ENCODE peak calls at places on chromosome 1, in six cellular contexts. One of them, this sample, is unnamed. For H3K27me3, the result is how much of the 10 kb centered on the place peaks cover.

GRCh38 chr1:14363191-14363590 is 235.3 kb upstream of the KAZN start:
- DNase-seq in fibroblast of lung: no peak
- DNase-seq in lower lobe of right lung: no peak
- DNase-seq in kidney epithelial cell: no peak
- DNase-seq in BJ: no peak
- DNase-seq in GM23338: no peak
- DNase-seq in this sample: no peak

GRCh38 chr1:96409689-96410088 is 311.9 kb upstream of the PTBP2 start:
- DNase-seq in fibroblast of lung: no peak
- DNase-seq in lower lobe of right lung: no peak
- DNase-seq in kidney epithelial cell: no peak
- DNase-seq in BJ: no peak
- DNase-seq in GM23338: no peak
- DNase-seq in this sample: no peak

GRCh38 chr1:222592171-222592570 is 2.4 kb upstream of the TAF1A start:
- DNase-seq in fibroblast of lung: no peak
- DNase-seq in lower lobe of right lung: no peak
- DNase-seq in kidney epithelial cell: peak
- DNase-seq in BJ: no peak
- DNase-seq in GM23338: no peak
- DNase-seq in this sample: no peak

GRCh38 chr1:33292726-33293340 is 28.1 kb downstream of the A3GALT2 start:
- DNase-seq in fibroblast of lung: no peak
- DNase-seq in lower lobe of right lung: no peak
- DNase-seq in kidney epithelial cell: no peak
- DNase-seq in BJ: no peak
- DNase-seq in GM23338: no peak
- DNase-seq in this sample: no peak

GRCh38 chr1:218671573-218671972 is 326.4 kb downstream of the TGFB2 start:
- DNase-seq in fibroblast of lung: peak
- DNase-seq in lower lobe of right lung: no peak
- DNase-seq in kidney epithelial cell: no peak
- DNase-seq in BJ: no peak
- DNase-seq in GM23338: no peak
- DNase-seq in this sample: no peak

GRCh38 chr1:55010194-55010886 is 11.6 kb downstream of the BSND start:
- DNase-seq in fibroblast of lung: no peak
- DNase-seq in lower lobe of right lung: no peak
- DNase-seq in kidney epithelial cell: no peak
- DNase-seq in BJ: no peak
- DNase-seq in GM23338: no peak
- DNase-seq in this sample: no peak

GRCh38 chr1:160675641-160676410 is 29.0 kb upstream of the SLAMF1 start:
- DNase-seq in fibroblast of lung: peak
- DNase-seq in lower lobe of right lung: peak
- DNase-seq in kidney epithelial cell: peak
- DNase-seq in BJ: no peak
- DNase-seq in GM23338: peak
- DNase-seq in this sample: peak

GRCh38 chr1:24892188-24893153 is 37.6 kb downstream of the RUNX3 start:
- DNase-seq in fibroblast of lung: no peak
- DNase-seq in lower lobe of right lung: no peak
- DNase-seq in kidney epithelial cell: no peak
- DNase-seq in BJ: no peak
- DNase-seq in GM23338: no peak
- DNase-seq in this sample: no peak

GRCh38 chr1:157994704-157995540 is 1.5 kb downstream of the KIRREL1 start:
- DNase-seq in fibroblast of lung: peak
- DNase-seq in lower lobe of right lung: no peak
- DNase-seq in kidney epithelial cell: no peak
- DNase-seq in BJ: no peak
- DNase-seq in GM23338: no peak
- DNase-seq in this sample: no peak
- H3K4me3 ChIP-seq in fibroblast of lung: peak
- H3K4me3 ChIP-seq in lower lobe of right lung: peak
- H3K4me3 ChIP-seq in kidney epithelial cell: peak
- H3K4me3 ChIP-seq in BJ: peak
- H3K4me3 ChIP-seq in GM23338: peak
- H3K4me3 ChIP-seq in this sample: peak

DNA sequence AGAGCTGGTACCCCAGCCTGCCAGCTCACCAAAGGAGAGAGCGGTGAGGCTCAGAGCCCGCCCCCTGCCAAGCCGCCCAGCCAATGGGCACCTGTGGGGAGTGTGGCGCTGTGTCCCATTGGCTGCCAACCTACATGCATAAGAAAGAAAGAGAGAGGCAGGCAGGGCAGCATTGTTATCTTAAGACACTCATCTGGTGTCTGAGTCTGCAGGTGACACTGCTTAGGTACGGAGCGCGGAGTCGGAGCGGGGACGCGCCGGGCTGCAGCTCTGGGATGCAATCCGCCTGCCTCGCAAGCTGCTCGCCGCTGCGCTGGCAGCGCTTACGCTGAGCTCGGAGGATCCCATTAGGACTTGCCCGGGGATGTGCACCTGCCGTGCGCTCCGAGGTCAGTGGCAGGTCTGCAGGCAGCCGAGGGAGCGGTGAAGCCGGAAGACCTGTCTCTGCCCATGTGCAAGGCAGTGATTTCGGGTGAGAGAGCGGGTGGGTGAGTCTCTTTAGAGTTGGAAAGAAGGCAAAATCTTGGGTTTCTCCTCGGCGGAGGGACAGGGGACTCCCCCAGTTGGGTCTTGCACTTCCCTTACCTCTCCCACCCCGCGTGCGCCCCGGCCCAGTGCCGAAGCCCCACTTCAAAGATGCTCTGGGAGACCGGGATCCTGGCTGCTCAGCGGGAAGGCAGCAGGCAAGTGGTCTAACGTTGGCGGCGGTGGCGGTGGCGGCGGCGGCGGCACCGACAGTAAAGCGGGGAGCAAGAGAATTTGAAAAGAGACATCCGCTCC is at the start of gene BRINP2:
- DNase-seq in fibroblast of lung: peak
- DNase-seq in lower lobe of right lung: no peak
- DNase-seq in kidney epithelial cell: peak
- DNase-seq in BJ: no peak
- DNase-seq in GM23338: peak
- DNase-seq in this sample: peak
- H3K27me3 ChIP-seq in fibroblast of lung: under half
- H3K27me3 ChIP-seq in lower lobe of right lung: under half
- H3K27me3 ChIP-seq in kidney epithelial cell: under half
- H3K27me3 ChIP-seq in BJ: under half
- H3K27me3 ChIP-seq in GM23338: half or more
- H3K27me3 ChIP-seq in this sample: under half

DNA sequence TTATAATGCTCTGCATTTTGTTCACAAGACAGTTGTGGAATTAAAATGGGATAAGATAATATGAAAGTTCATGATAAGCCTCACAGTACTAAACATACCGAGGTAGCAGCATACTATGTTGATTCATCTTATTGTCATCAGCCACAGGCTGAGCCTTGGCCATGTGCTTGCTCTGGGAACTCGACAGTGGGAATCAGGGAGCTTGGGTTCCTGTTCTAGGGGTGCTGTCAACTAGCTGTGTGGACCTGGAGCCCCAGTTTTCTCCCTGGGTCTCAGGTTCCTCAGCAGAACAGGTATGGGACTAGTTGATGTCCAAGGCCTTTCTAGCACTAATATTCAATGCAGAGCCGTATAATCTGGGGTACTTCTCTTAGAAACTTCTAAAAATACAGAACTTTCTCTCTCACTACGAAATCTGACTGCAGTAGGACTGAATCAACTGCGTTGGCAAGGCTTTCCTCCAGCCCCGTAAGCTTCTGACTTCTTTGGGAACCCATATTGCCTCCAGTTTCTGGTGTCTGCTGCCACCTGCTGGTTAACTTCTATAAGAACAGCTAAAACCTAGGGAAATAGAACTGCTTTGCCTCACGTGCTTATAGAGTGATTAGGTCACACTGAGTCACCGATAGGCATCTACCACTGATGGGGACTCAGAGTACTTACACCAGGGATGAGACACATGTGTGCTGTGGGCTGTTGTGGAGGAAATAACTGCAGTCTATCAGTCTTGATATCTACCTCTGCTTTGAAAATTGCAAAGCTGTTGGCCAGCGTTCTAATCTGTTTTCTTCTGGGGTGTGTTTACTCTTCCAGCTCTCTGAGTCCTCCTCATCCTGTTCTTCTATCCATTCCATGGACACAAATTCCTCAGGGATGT is 111.0 kb downstream of the RGL1 start:
- DNase-seq in fibroblast of lung: peak
- DNase-seq in lower lobe of right lung: no peak
- DNase-seq in kidney epithelial cell: peak
- DNase-seq in BJ: peak
- DNase-seq in GM23338: peak
- DNase-seq in this sample: peak
- H3K4me3 ChIP-seq in fibroblast of lung: no peak
- H3K4me3 ChIP-seq in lower lobe of right lung: no peak
- H3K4me3 ChIP-seq in kidney epithelial cell: no peak
- H3K4me3 ChIP-seq in BJ: no peak
- H3K4me3 ChIP-seq in GM23338: no peak
- H3K4me3 ChIP-seq in this sample: no peak

DNA sequence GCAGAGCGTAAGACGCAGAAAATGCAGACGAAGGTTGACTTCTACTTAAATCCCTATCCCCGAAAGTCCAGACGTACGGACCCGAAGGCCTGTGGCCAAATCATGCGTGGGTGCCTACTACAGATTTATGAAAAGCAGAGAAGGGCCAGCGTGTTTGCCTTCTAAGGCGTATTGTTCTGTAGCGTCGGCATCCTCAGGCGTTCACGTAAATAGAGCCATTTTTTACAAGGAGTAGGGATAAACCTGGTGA is 241 bp upstream of the GIPC2 start:
- DNase-seq in fibroblast of lung: no peak
- DNase-seq in lower lobe of right lung: no peak
- DNase-seq in kidney epithelial cell: no peak
- DNase-seq in BJ: no peak
- DNase-seq in GM23338: no peak
- DNase-seq in this sample: no peak
- H3K27me3 ChIP-seq in fibroblast of lung: under half
- H3K27me3 ChIP-seq in lower lobe of right lung: under half
- H3K27me3 ChIP-seq in kidney epithelial cell: under half
- H3K27me3 ChIP-seq in BJ: under half
- H3K27me3 ChIP-seq in GM23338: under half
- H3K27me3 ChIP-seq in this sample: under half